ENCODE peak calls at places on chromosome 21, in four cellular contexts. Q is hepatocyte, A is fibroblast of lung, O is A673. G is an unnamed sample.

GRCh38 chr21:28294046-28294445 is 698.6 kb downstream of the LTN1 start:
- DNase-seq in Q (no peak), A (peak; percentile 59), O (no peak), G (peak; percentile 25)

GRCh38 chr21:15631342-15631741 is 98.4 kb upstream of the USP25 start:
- DNase-seq in Q (peak; percentile 43), A (peak; percentile 72), O (no peak), G (peak; percentile 23)

GRCh38 chr21:14064296-14064645 is 146.5 kb downstream of the LIPI start:
- DNase-seq in Q (no peak), A (no peak), O (no peak), G (no peak)

GRCh38 chr21:16570856-16571255 is 841.1 kb downstream of the USP25 start:
- DNase-seq in Q (no peak), A (peak; percentile 63), O (no peak), G (no peak)

GRCh38 chr21:31732891-31733520 is 1.1 kb upstream of the SCAF4 start:
- DNase-seq in Q (peak; percentile 23), A (peak; percentile 26), O (no peak), G (no peak)

GRCh38 chr21:39630191-39630591 is 17.5 kb downstream of the B3GALT5 start:
- DNase-seq in Q (no peak), A (peak; percentile 80), O (no peak), G (no peak)

GRCh38 chr21:25491267-25491666 is 116.0 kb downstream of the MRPL39 start:
- DNase-seq in Q (no peak), A (no peak), O (no peak), G (no peak)

GRCh38 chr21:39107739-39108138 is 75.5 kb downstream of the PSMG1 start:
- DNase-seq in Q (no peak), A (no peak), O (no peak), G (no peak)

GRCh38 chr21:46606427-46606813 is 1.5 kb upstream of the S100B start:
- DNase-seq in Q (no peak), A (no peak), O (no peak), G (no peak)

GRCh38 chr21:34886554-34887385 is 162.3 kb downstream of the RUNX1 start:
- DNase-seq in Q (peak; percentile 45), A (no peak), O (no peak), G (no peak)

GRCh38 chr21:35303085-35303484 is 254.0 kb upstream of the RUNX1 start:
- DNase-seq in Q (peak; percentile 31), A (peak; percentile 95), O (no peak), G (peak; percentile 95)

GRCh38 chr21:34595457-34595856 is 19.5 kb downstream of the RCAN1 start:
- DNase-seq in Q (peak; percentile 59), A (peak; percentile 12), O (no peak), G (no peak)

GRCh38 chr21:44706026-44706705 is 5.2 kb downstream of the TSPEAR start:
- DNase-seq in Q (no peak), A (no peak), O (no peak), G (no peak)
- TF ChIP-seq EZH2 in Q (no peak), A (peak; percentile 20), O (no peak), G (no peak)

GRCh38 chr21:45436371-45437040 is 31.5 kb downstream of the COL18A1 start:
- DNase-seq in Q (no peak), A (no peak), O (no peak), G (no peak)
- H3K27me3 ChIP-seq in Q (no peaks in the 10 kb centered on the region), A (no peaks in the 10 kb centered on the region), O (no peaks in the 10 kb centered on the region), G (no peaks in the 10 kb centered on the region)

GRCh38 chr21:33414926-33415325 is 11.7 kb downstream of the IFNGR2 start:
- DNase-seq in Q (no peak), A (no peak), O (no peak), G (no peak)

GRCh38 chr21:33421713-33422393 is 18.6 kb downstream of the IFNGR2 start:
- DNase-seq in Q (no peak), A (no peak), O (no peak), G (no peak)

GRCh38 chr21:33419538-33420123 is 16.4 kb downstream of the IFNGR2 start:
- DNase-seq in Q (no peak), A (no peak), O (no peak), G (peak; percentile 27)

GRCh38 chr21:33414068-33414467 is 10.9 kb downstream of the IFNGR2 start:
- DNase-seq in Q (no peak), A (no peak), O (no peak), G (no peak)

DNA sequence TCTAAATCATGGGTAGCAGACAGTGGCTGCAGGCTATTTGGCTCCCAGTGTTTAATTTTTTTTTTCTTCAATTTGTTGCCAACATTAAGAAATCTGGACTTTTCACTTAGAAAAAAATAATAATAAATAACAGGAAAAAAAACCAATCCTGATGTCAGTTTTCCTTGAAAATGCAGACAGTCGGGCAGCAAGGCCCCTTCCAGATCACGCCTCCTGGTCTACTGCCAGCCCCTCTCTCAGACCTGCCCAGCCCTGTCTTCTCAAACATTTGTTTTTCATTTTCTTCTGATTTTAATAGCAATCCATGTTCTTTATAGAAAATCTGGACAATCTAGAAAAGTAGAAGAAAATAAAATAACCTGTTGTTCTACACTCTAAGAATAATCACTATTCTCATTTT is 15.5 kb downstream of the IFNGR2 start:
- DNase-seq in Q (no peak), A (no peak), O (no peak), G (no peak)
- H3K27ac ChIP-seq in Q (peak overlapping the region; percentile 31), A (no peak overlapping the region), O (no peak overlapping the region), G (no peak overlapping the region)

DNA sequence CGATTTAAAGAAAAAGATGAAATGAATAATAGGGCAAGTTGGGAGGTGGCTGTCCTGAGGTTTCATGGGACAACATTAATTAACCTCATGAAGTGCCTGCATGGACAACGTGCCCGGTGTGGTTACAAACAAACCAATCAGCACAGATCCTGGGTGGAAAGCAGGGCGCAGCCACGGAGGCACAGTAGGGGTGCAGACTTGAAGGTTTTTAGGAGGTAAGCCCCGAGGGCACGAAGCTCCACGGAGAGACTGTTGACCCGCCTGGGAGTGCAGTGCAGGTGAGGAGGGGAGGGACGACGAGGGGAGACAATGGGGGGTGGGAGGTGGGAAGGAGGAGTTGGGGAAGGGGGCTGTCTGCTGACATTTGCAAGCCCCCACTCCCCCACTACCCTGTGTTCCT is 2.3 kb upstream of the RIPK4 start:
- DNase-seq in Q (peak; percentile 20), A (no peak), O (no peak), G (no peak)
- TF ChIP-seq EZH2 in Q (no peak), A (no peak), O (no peak), G (no peak)

GRCh38 chr21:42317341-42317741 is 2.1 kb upstream of the TFF3 start:
- DNase-seq in Q (no peak), A (no peak), O (no peak), G (no peak)
- H3K27me3 ChIP-seq in Q (no peaks in the 10 kb centered on the region), A (no peaks in the 10 kb centered on the region), O (no peaks in the 10 kb centered on the region), G (no peaks in the 10 kb centered on the region)

G was measured in mammary epithelial cell.